ENCODE peak calls at places on chromosome 21, in nine cellular contexts. D is body of pancreas; K is naive thymus-derived CD4-positive, alpha-beta T cell; R is endodermal cell; I is heart left ventricle; Z is upper lobe of right lung; B is effector memory CD4-positive, alpha-beta T cell; T is DND-41; P is suprapubic skin. C is an unnamed sample. For H3K4me1 and H3K27me3, the result is how much of the 10 kb centered on the place peaks cover.

GRCh38 chr21:32456497-32456918 is 44.0 kb downstream of the EVA1C start:
- DNase-seq in B (no peak), K (no peak), R (no peak), I (no peak), T (no peak), D (no peak), Z (no peak), P (no peak), C (no peak)

GRCh38 chr21:41881051-41881450 is 1.9 kb upstream of the PRDM15 start:
- DNase-seq in P (no peak), Z (no peak), I (no peak), K (no peak), D (no peak), R (no peak), B (no peak), T (no peak), C (no peak)

GRCh38 chr21:38888956-38889605 is 83.4 kb downstream of the ETS2 start:
- DNase-seq in P (no peak), I (no peak), R (no peak), K (no peak), Z (no peak), T (no peak), D (no peak), B (no peak), C (no peak)

GRCh38 chr21:39562791-39563770 is 49.7 kb upstream of the B3GALT5 start:
- DNase-seq in K (no peak), R (no peak), T (no peak), I (no peak), B (no peak), D (no peak), P (no peak), Z (no peak), C (no peak)

GRCh38 chr21:45323487-45324380 is 36.0 kb upstream of the POFUT2 start:
- DNase-seq in I (peak), K (no peak), B (no peak), P (peak), Z (peak), D (peak), R (peak), T (no peak), C (no peak)

GRCh38 chr21:46226920-46227599 is 1.5 kb downstream of the LSS start:
- DNase-seq in I (no peak), P (peak), D (peak), K (no peak), B (no peak), Z (peak), T (no peak), R (peak), C (no peak)

GRCh38 chr21:46304437-46304836 is 18.3 kb downstream of the YBEY start:
- DNase-seq in K (no peak), D (no peak), Z (no peak), B (no peak), P (no peak), I (no peak), T (no peak), R (no peak), C (no peak)

GRCh38 chr21:40531421-40531820 is 315.5 kb downstream of the DSCAM start:
- DNase-seq in D (no peak), Z (no peak), P (no peak), R (no peak), T (no peak), I (no peak), B (no peak), K (no peak), C (no peak)

GRCh38 chr21:45352621-45353125 is 52.3 kb upstream of the COL18A1 start:
- DNase-seq in B (no peak), D (no peak), K (no peak), P (no peak), I (peak), Z (no peak), T (no peak), R (peak), C (no peak)

GRCh38 chr21:37455504-37455911 is 88.9 kb downstream of the DYRK1A start:
- DNase-seq in D (no peak), R (no peak), P (no peak), T (no peak), B (no peak), Z (no peak), K (no peak), I (no peak), C (no peak)

GRCh38 chr21:40687625-40688024 is 159.3 kb downstream of the DSCAM start:
- DNase-seq in T (no peak), K (no peak), P (no peak), I (no peak), B (no peak), R (peak), Z (no peak), D (no peak), C (no peak)

GRCh38 chr21:36260802-36261201 is 59.2 kb upstream of the MORC3 start:
- DNase-seq in Z (no peak), K (no peak), R (no peak), D (no peak), P (no peak), T (no peak), B (no peak), I (no peak), C (no peak)

GRCh38 chr21:31410763-31411278 is 66.8 kb upstream of the TIAM1 start:
- DNase-seq in B (no peak), T (no peak), Z (no peak), D (no peak), K (no peak), P (no peak), I (no peak), R (no peak), C (no peak)

GRCh38 chr21:30996728-30997127 is 41.5 kb downstream of the KRTAP19-8 start:
- DNase-seq in B (no peak), K (no peak), T (no peak), I (no peak), Z (no peak), R (no peak), D (no peak), P (no peak), C (no peak)

GRCh38 chr21:32624726-32625125 is 12.5 kb upstream of the CFAP298 start:
- DNase-seq in R (no peak), P (no peak), T (no peak), Z (no peak), I (no peak), B (no peak), K (no peak), D (no peak), C (no peak)

GRCh38 chr21:42466700-42467612 is 29.1 kb downstream of the RSPH1 start:
- DNase-seq in I (no peak), T (no peak), P (no peak), D (no peak), K (no peak), R (peak), Z (no peak), B (no peak), C (no peak)

GRCh38 chr21:22120616-22121266 is 1122.5 kb downstream of the NCAM2 start:
- DNase-seq in D (no peak), I (no peak), K (no peak), Z (peak), B (peak), R (peak), P (no peak), T (no peak), C (no peak)

GRCh38 chr21:42021751-42022430 is 11.7 kb upstream of the ZBTB21 start:
- DNase-seq in P (no peak), I (no peak), D (peak), T (no peak), B (no peak), K (no peak), R (peak), Z (no peak), C (no peak)

GRCh38 chr21:37368536-37369279 is 2.1 kb downstream of the DYRK1A start:
- DNase-seq in B (no peak), D (no peak), K (no peak), Z (no peak), I (no peak), T (no peak), R (peak), P (no peak), C (no peak)

GRCh38 chr21:45382698-45383000 is 22.3 kb upstream of the COL18A1 start:
- DNase-seq in Z (no peak), P (peak), T (no peak), I (peak), R (no peak), B (no peak), D (peak), K (no peak), C (no peak)

GRCh38 chr21:14075346-14076142 is 135.2 kb downstream of the LIPI start:
- DNase-seq in T (no peak), B (no peak), Z (no peak), D (no peak), P (no peak), I (no peak), K (no peak), R (no peak), C (no peak)

GRCh38 chr21:29296452-29296851 is 2.3 kb upstream of the BACH1 start:
- DNase-seq in Z (no peak), P (no peak), B (no peak), R (no peak), K (no peak), I (no peak), D (no peak), T (no peak), C (no peak)

GRCh38 chr21:46000731-46001641 is 19.4 kb downstream of the COL6A1 start:
- DNase-seq in Z (no peak), P (no peak), I (peak), T (no peak), B (no peak), D (peak), K (no peak), R (peak), C (no peak)

GRCh38 chr21:42785666-42786427 is 93.5 kb downstream of the WDR4 start:
- DNase-seq in D (no peak), R (no peak), P (no peak), I (no peak), T (no peak), Z (no peak), K (no peak), B (no peak), C (no peak)

GRCh38 chr21:38817371-38818335 is 11.9 kb downstream of the ETS2 start:
- DNase-seq in P (no peak), R (no peak), B (no peak), D (no peak), I (no peak), K (no peak), T (no peak), Z (no peak), C (no peak)

GRCh38 chr21:42685036-42685435 is 31.6 kb downstream of the PDE9A start:
- DNase-seq in T (peak), Z (no peak), B (no peak), I (no peak), P (no peak), R (no peak), D (no peak), K (no peak), C (no peak)

GRCh38 chr21:32448803-32449594 is 36.5 kb downstream of the EVA1C start:
- DNase-seq in Z (no peak), R (no peak), K (no peak), D (no peak), I (no peak), T (no peak), P (no peak), B (no peak), C (no peak)

GRCh38 chr21:32560896-32561295 is 24.4 kb downstream of the TCP10L start:
- DNase-seq in D (no peak), K (no peak), I (no peak), R (no peak), P (no peak), B (no peak), Z (no peak), T (no peak), C (no peak)

GRCh38 chr21:46455575-46456385 is 2.9 kb upstream of the DIP2A start:
- DNase-seq in I (peak), T (no peak), K (no peak), P (peak), B (no peak), R (no peak), Z (no peak), D (no peak), C (no peak)

GRCh38 chr21:45596704-45597318 is 46.7 kb upstream of the PCBP3 start:
- DNase-seq in B (peak), R (peak), I (peak), P (peak), T (peak), D (peak), Z (peak), K (peak), C (peak)

GRCh38 chr21:42527489-42528158 is 14.0 kb downstream of the SLC37A1 start:
- DNase-seq in P (peak), B (peak), D (no peak), T (peak), R (no peak), K (peak), I (no peak), Z (no peak), C (peak)

GRCh38 chr21:41778974-41779600 is 12.2 kb upstream of the RIPK4 start:
- DNase-seq in I (no peak), B (no peak), R (peak), P (no peak), T (no peak), D (no peak), Z (peak), K (no peak), C (no peak)

GRCh38 chr21:31335957-31336738 is 7.9 kb downstream of the TIAM1 start:
- DNase-seq in R (no peak), I (peak), T (no peak), P (no peak), B (no peak), D (no peak), K (no peak), Z (no peak), C (no peak)

GRCh38 chr21:46001821-46002681 is 20.5 kb downstream of the COL6A1 start:
- DNase-seq in I (peak), K (no peak), R (peak), Z (no peak), P (no peak), D (peak), B (no peak), T (peak), C (no peak)

GRCh38 chr21:45539046-45539795 is 3.0 kb downstream of the SLC19A1 start:
- DNase-seq in R (peak), B (no peak), T (no peak), D (peak), I (no peak), Z (peak), P (peak), K (no peak), C (peak)

GRCh38 chr21:46111193-46111571 is 13.3 kb downstream of the COL6A2 start:
- DNase-seq in B (no peak), I (peak), R (peak), K (no peak), Z (peak), T (peak), P (peak), D (peak), C (no peak)

GRCh38 chr21:41251961-41252642 is 64.5 kb upstream of the FAM3B start:
- DNase-seq in T (no peak), K (no peak), D (no peak), Z (no peak), I (no peak), B (no peak), R (peak), P (no peak), C (no peak)

DNA sequence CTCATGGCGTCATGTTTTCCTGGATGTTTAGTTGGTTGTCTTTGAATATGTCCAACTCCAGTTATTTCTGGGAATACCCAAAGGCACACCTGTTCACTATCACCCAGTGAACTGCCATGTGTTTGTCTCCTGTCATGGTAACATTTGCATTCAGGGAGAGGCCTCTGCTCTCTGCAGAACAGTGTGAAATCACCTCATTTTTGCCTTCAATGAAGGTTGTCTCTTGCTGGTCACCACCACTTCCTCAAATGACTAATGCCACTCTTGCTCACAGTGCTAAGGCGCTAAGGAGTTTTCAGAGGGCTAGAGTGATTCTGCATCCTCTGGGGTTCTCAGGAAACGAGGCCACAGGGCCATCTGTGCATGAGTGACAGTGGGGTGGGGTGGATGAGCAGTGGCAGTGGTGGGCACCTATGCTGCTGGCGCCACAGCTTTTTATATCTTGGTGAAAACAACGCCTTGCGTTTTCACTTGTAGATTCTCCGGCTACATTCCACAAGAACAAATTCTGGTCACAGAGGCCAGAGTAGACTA is 60.0 kb upstream of the ATP5PO start:
- DNase-seq in Z (no peak), I (no peak), K (peak), T (peak), R (no peak), P (no peak), D (no peak), B (peak), C (peak)
- H3K4me1 ChIP-seq in Z (under half), I (under half), K (under half), T (half or more), R (under half), P (under half), D (under half), B (under half), C (under half)

GRCh38 chr21:17967319-17967718 is 148.2 kb upstream of the C21orf91 start:
- DNase-seq in T (no peak), Z (no peak), D (no peak), B (no peak), I (no peak), K (no peak), R (no peak), P (no peak), C (no peak)
- H3K27me3 ChIP-seq in T (under half), Z (under half), D (under half), B (under half), I (under half), K (under half), R (under half), P (under half), C (under half)

DNA sequence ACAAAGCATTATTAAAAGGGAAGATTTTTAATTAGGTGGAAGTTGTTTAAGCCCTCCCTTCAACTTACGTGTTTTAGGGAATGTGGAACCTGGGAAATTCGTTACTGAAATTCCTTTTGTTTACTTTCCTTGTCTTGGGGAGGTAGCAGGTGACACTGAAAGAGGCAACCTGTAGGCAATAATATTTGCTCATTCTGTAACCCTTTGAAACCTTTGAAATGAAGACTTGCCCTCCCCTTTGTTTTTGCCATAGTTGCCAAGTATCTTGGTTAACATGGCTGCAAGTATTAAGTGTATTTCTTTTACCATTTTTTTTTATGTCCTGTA is 1.7 kb downstream of the MRPS6 start:
- DNase-seq in Z (no peak), B (no peak), P (no peak), D (no peak), T (no peak), K (no peak), I (no peak), R (no peak), C (no peak)
- H3K4me3 ChIP-seq in Z (peak), B (no peak), P (peak), D (no peak), T (peak), K (peak), I (no peak), R (peak), C (peak)

DNA sequence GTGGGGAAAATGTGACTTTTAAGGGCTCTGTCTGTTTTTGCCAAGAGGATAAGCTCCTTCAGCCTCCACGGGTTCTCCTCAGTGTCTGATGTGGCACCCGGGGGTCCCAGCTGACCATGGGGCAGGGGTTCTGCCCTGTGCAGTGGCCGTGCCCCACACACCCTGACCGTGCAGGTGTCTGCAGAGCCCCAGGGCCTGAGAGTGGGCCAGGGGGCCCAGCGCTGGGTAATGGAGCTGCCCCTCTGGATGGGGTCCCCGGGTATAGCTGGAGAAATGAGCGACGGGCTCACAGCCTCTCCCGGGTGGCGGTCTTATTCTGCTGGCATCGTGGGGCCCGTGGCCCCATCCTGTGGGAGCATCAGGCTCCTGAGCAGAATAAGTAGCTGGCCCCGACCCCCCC is 2.9 kb upstream of the PFKL start:
- DNase-seq in P (no peak), K (no peak), R (no peak), Z (no peak), T (no peak), D (no peak), I (no peak), B (no peak), C (no peak)
- H3K4me1 ChIP-seq in P (half or more), K (under half), R (under half), Z (under half), T (under half), D (under half), I (under half), B (half or more), C (under half)

GRCh38 chr21:25115021-25115420 is 492.3 kb downstream of the MRPL39 start:
- DNase-seq in B (no peak), K (no peak), I (no peak), T (no peak), Z (no peak), P (no peak), D (no peak), R (no peak), C (no peak)

GRCh38 chr21:25118648-25119047 is 488.6 kb downstream of the MRPL39 start:
- DNase-seq in Z (no peak), R (no peak), P (no peak), T (no peak), K (no peak), I (no peak), D (no peak), B (no peak), C (no peak)
- H3K27me3 ChIP-seq in Z (under half), R (under half), P (under half), T (under half), K (under half), I (under half), D (under half), B (under half), C (under half)

GRCh38 chr21:35048183-35048601 is 910 bp downstream of the RUNX1 start:
- DNase-seq in P (no peak), I (peak), D (peak), K (peak), B (no peak), T (peak), Z (peak), R (no peak), C (no peak)
- H3K4me3 ChIP-seq in P (peak), I (no peak), D (no peak), K (peak), B (peak), T (peak), Z (peak), R (no peak), C (peak)

C was measured in CD8-positive, alpha-beta memory T cell.